ENCODE peak calls at places on chromosomes 13 and 19, in four cellular contexts. A is tibial nerve, D is breast epithelium, Z is lung. U is an unnamed sample.

GRCh38 chr13:28204690-28205443 is 66.5 kb downstream of the PAN3 start:
- DNase-seq in A (no peak), D (no peak), Z (no peak), U (no peak)

GRCh38 chr13:113726961-113727411 is 32.0 kb upstream of the TMEM255B start:
- DNase-seq in A (no peak), D (no peak), Z (no peak), U (peak; percentile 17)

GRCh38 chr13:42990147-42990990 is 1.7 kb downstream of the EPSTI1 start:
- DNase-seq in A (no peak), D (no peak), Z (no peak), U (no peak)

GRCh38 chr19:6769006-6769637 is 1.9 kb upstream of the SH2D3A start:
- DNase-seq in A (no peak), D (no peak), Z (no peak), U (no peak)

GRCh38 chr19:30596268-30596667 is 224.1 kb downstream of the ZNF536 start:
- DNase-seq in A (no peak), D (no peak), Z (no peak), U (no peak)

GRCh38 chr13:23610187-23610576 is 40.0 kb downstream of the TNFRSF19 start:
- DNase-seq in A (no peak), D (no peak), Z (no peak), U (no peak)

GRCh38 chr19:28489126-28489660 is 723.8 kb downstream of the UQCRFS1 start:
- DNase-seq in A (no peak), D (no peak), Z (no peak), U (no peak)

GRCh38 chr13:42574011-42574410 is at the start of gene TNFSF11:
- DNase-seq in A (no peak), D (no peak), Z (no peak), U (no peak)

GRCh38 chr19:996051-996838 is 4.0 kb upstream of the GRIN3B start:
- DNase-seq in A (no peak), D (peak; percentile 47), Z (no peak), U (peak; percentile 70)

GRCh38 chr19:33446918-33447293 is 73.4 kb downstream of the CEBPG start:
- DNase-seq in A (no peak), D (no peak), Z (no peak), U (no peak)

GRCh38 chr13:70964124-70964523 is 855.9 kb upstream of the KLHL1 start:
- DNase-seq in A (no peak), D (no peak), Z (no peak), U (no peak)

GRCh38 chr19:16001481-16002312 is 52.9 kb downstream of the OR10H4 start:
- DNase-seq in A (no peak), D (no peak), Z (no peak), U (no peak)

GRCh38 chr19:44552324-44552723 is 22.8 kb upstream of the CEACAM20 start:
- DNase-seq in A (no peak), D (no peak), Z (peak; percentile 29), U (peak; percentile 1)

GRCh38 chr19:409515-410242 is 732 bp upstream of the C2CD4C start:
- DNase-seq in A (peak; percentile 8), D (no peak), Z (no peak), U (no peak)

GRCh38 chr13:59111711-59112110 is 1052.0 kb downstream of the DIAPH3 start:
- DNase-seq in A (no peak), D (no peak), Z (no peak), U (peak; percentile 3)

GRCh38 chr13:49610176-49610575 is 18.1 kb upstream of the ARL11 start:
- DNase-seq in A (no peak), D (no peak), Z (no peak), U (peak; percentile 58)

GRCh38 chr19:16260160-16260793 is 62.6 kb downstream of the AP1M1 start:
- DNase-seq in A (no peak), D (no peak), Z (no peak), U (no peak)

GRCh38 chr19:13149628-13150186 is 468 bp downstream of the STX10 start:
- DNase-seq in A (no peak), D (peak; percentile 32), Z (peak; percentile 61), U (peak; percentile 63)

GRCh38 chr13:36370108-36370429 is 23.9 kb upstream of the SPART start:
- DNase-seq in A (peak; percentile 50), D (no peak), Z (no peak), U (no peak)

GRCh38 chr19:51339687-51340656 is 2.0 kb downstream of the VSIG10L start:
- DNase-seq in A (peak; percentile 98), D (peak; percentile 97), Z (peak; percentile 99), U (peak; percentile 96)

GRCh38 chr13:99979453-99980200 is 2.0 kb upstream of the ZIC2 start:
- DNase-seq in A (no peak), D (peak; percentile 16), Z (no peak), U (no peak)

GRCh38 chr13:102815788-102816187 is 16.9 kb downstream of the BIVM start:
- DNase-seq in A (no peak), D (no peak), Z (no peak), U (no peak)

GRCh38 chr13:100291626-100292025 is 202.7 kb downstream of the PCCA start:
- DNase-seq in A (no peak), D (no peak), Z (no peak), U (no peak)

GRCh38 chr13:29754486-29754806 is 96.0 kb downstream of the UBL3 start:
- DNase-seq in A (no peak), D (no peak), Z (no peak), U (peak; percentile 5)

GRCh38 chr19:3577741-3578344 is 5.1 kb downstream of the HMG20B start:
- DNase-seq in A (no peak), D (no peak), Z (no peak), U (peak; percentile 14)

GRCh38 chr13:44768233-44768632 is 192.1 kb upstream of the TSC22D1 start:
- DNase-seq in A (no peak), D (no peak), Z (no peak), U (no peak)

GRCh38 chr13:80873589-80873988 is 532.7 kb upstream of the SPRY2 start:
- DNase-seq in A (no peak), D (no peak), Z (no peak), U (no peak)

GRCh38 chr19:12784394-12784870 is 6.9 kb upstream of the JUNB start:
- DNase-seq in A (no peak), D (no peak), Z (no peak), U (no peak)

GRCh38 chr13:40271931-40272775 is 394.3 kb downstream of the FOXO1 start:
- DNase-seq in A (peak; percentile 80), D (peak; percentile 97), Z (peak; percentile 43), U (peak; percentile 78)

GRCh38 chr13:26971990-26972888 is 199.4 kb downstream of the USP12 start:
- DNase-seq in A (no peak), D (no peak), Z (no peak), U (no peak)

GRCh38 chr13:95603887-95604533 is 40.5 kb downstream of the DZIP1 start:
- DNase-seq in A (no peak), D (peak; percentile 57), Z (no peak), U (peak; percentile 77)

GRCh38 chr19:32599258-32599657 is 18.3 kb downstream of the PDCD5 start:
- DNase-seq in A (no peak), D (no peak), Z (no peak), U (no peak)

GRCh38 chr13:66329988-66330429 is 900.1 kb downstream of the PCDH9 start:
- DNase-seq in A (no peak), D (no peak), Z (no peak), U (no peak)

GRCh38 chr13:27556109-27556508 is 64.2 kb downstream of the LNX2 start:
- DNase-seq in A (no peak), D (no peak), Z (no peak), U (no peak)

GRCh38 chr19:5032101-5032967 is 63.4 kb downstream of the KDM4B start:
- DNase-seq in A (no peak), D (no peak), Z (no peak), U (no peak)

GRCh38 chr19:5031231-5032100 is 62.6 kb downstream of the KDM4B start:
- DNase-seq in A (peak; percentile 79), D (peak; percentile 58), Z (peak; percentile 83), U (peak; percentile 79)

GRCh38 chr19:5028229-5028886 is 59.4 kb downstream of the KDM4B start:
- DNase-seq in A (no peak), D (no peak), Z (no peak), U (no peak)

GRCh38 chr19:5030136-5030820 is 61.4 kb downstream of the KDM4B start:
- DNase-seq in A (no peak), D (no peak), Z (no peak), U (no peak)

GRCh38 chr19:5030822-5031221 is 61.9 kb downstream of the KDM4B start:
- DNase-seq in A (no peak), D (no peak), Z (no peak), U (no peak)
- H3K27ac ChIP-seq in A (peak overlapping the region; percentile 26), D (peak overlapping the region; percentile 14), Z (no peak overlapping the region), U (peak overlapping the region; percentile 23)

GRCh38 chr19:45955905-45956608 is 17.6 kb downstream of the NOVA2 start:
- DNase-seq in A (no peak), D (peak; percentile 30), Z (peak; percentile 46), U (peak; percentile 36)

GRCh38 chr19:45954132-45954531 is 19.5 kb downstream of the NOVA2 start:
- DNase-seq in A (no peak), D (no peak), Z (no peak), U (no peak)

GRCh38 chr19:45952691-45953505 is 20.8 kb downstream of the NOVA2 start:
- DNase-seq in A (no peak), D (no peak), Z (no peak), U (peak; percentile 26)

GRCh38 chr19:45952341-45952690 is 21.3 kb downstream of the NOVA2 start:
- DNase-seq in A (no peak), D (no peak), Z (no peak), U (no peak)

DNA sequence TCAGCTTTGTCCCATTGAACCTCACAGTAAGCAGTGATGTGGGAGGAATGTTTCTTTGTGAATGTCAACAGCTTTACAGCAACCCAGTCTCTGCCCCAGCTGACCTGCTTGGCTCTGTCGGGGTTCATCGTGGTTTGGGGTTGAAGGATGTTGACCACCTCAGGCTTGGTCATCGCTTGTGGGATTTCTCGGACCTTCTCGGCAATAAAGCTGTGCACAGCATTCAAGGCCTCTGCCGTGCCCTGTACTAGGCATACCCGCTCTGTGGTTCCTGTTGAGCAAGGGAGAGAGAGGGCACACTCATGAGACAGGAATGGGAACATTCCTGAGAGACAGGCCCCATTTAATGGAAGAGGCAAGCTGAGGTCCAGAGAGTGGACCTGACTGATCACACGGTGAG is 20.0 kb downstream of the NOVA2 start:
- DNase-seq in A (no peak), D (no peak), Z (no peak), U (no peak)
- H3K27ac ChIP-seq in A (no peak overlapping the region), D (no peak overlapping the region), Z (no peak overlapping the region), U (no peak overlapping the region)

GRCh38 chr19:10763828-10764339 is 46.0 kb downstream of the DNM2 start:
- DNase-seq in A (no peak), D (no peak), Z (no peak), U (no peak)
- H3K27ac ChIP-seq in A (peak overlapping the region; percentile 44), D (peak overlapping the region; percentile 23), Z (no peak overlapping the region), U (no peak overlapping the region)

GRCh38 chr13:55230570-55230908 is 1910.2 kb upstream of the PRR20A start:
- DNase-seq in A (no peak), D (no peak), Z (no peak), U (no peak)

GRCh38 chr13:55234311-55234710 is 1906.4 kb upstream of the PRR20A start:
- DNase-seq in A (no peak), D (no peak), Z (no peak), U (no peak)

GRCh38 chr13:55229906-55230569 is 1910.7 kb upstream of the PRR20A start:
- DNase-seq in A (no peak), D (no peak), Z (no peak), U (no peak)
- H3K27ac ChIP-seq in A (no peak overlapping the region), D (no peak overlapping the region), Z (no peak overlapping the region), U (no peak overlapping the region)

U was measured in thyroid gland.